ENCODE peak calls at places on chromosomes 5 and 9, in ten cellular contexts. W, N, V, Q, F, A, M, E, D and O are unnamed samples.

GRCh38 chr5:13316191-13316590 is 628.3 kb downstream of the DNAH5 start:
- DNase-seq in W (no peak), N (no peak), V (no peak), Q (no peak), F (no peak), A (no peak), M (no peak), E (no peak), D (no peak), O (no peak)

GRCh38 chr9:9912459-9912858 is 700.3 kb downstream of the PTPRD start:
- DNase-seq in W (no peak), N (no peak), V (no peak), Q (no peak), F (no peak), A (peak), M (no peak), E (no peak), D (no peak), O (no peak)

GRCh38 chr5:82031220-82032119 is 59.6 kb downstream of the ATG10 start:
- DNase-seq in W (no peak), N (no peak), V (peak), Q (no peak), F (no peak), A (peak), M (no peak), E (no peak), D (no peak), O (no peak)

GRCh38 chr5:148828461-148829247 is 2.2 kb downstream of the ADRB2 start:
- DNase-seq in W (no peak), N (no peak), V (peak), Q (no peak), F (no peak), A (peak), M (no peak), E (peak), D (no peak), O (no peak)

GRCh38 chr5:59272744-59273427 is 620.6 kb downstream of the PDE4D start:
- DNase-seq in W (no peak), N (no peak), V (no peak), Q (no peak), F (no peak), A (no peak), M (no peak), E (no peak), D (no peak), O (no peak)

GRCh38 chr5:108122701-108123100 is 259.2 kb downstream of the FBXL17 start:
- DNase-seq in W (no peak), N (no peak), V (no peak), Q (no peak), F (no peak), A (no peak), M (no peak), E (no peak), D (no peak), O (no peak)

GRCh38 chr5:36200513-36200912 is 41.2 kb downstream of the NADK2 start:
- DNase-seq in W (no peak), N (no peak), V (peak), Q (no peak), F (no peak), A (peak), M (no peak), E (peak), D (no peak), O (no peak)

GRCh38 chr9:124286292-124286931 is 28.7 kb downstream of the NEK6 start:
- DNase-seq in W (no peak), N (no peak), V (no peak), Q (no peak), F (no peak), A (no peak), M (no peak), E (peak), D (peak), O (no peak)

GRCh38 chr5:171826132-171826531 is 40.5 kb downstream of the SMIM23 start:
- DNase-seq in W (no peak), N (no peak), V (no peak), Q (no peak), F (no peak), A (no peak), M (no peak), E (no peak), D (no peak), O (no peak)

GRCh38 chr5:125660231-125660895 is 762.8 kb upstream of the GRAMD2B start:
- DNase-seq in W (no peak), N (no peak), V (no peak), Q (no peak), F (no peak), A (no peak), M (no peak), E (no peak), D (no peak), O (no peak)

GRCh38 chr5:11588803-11589202 is 315.4 kb downstream of the CTNND2 start:
- DNase-seq in W (no peak), N (no peak), V (no peak), Q (no peak), F (no peak), A (no peak), M (no peak), E (no peak), D (no peak), O (peak)

GRCh38 chr5:59462954-59463353 is 430.6 kb downstream of the PDE4D start:
- DNase-seq in W (no peak), N (no peak), V (no peak), Q (no peak), F (no peak), A (no peak), M (no peak), E (no peak), D (no peak), O (no peak)

GRCh38 chr9:134944916-134945315 is 27.2 kb upstream of the FCN1 start:
- DNase-seq in W (no peak), N (no peak), V (no peak), Q (no peak), F (no peak), A (no peak), M (no peak), E (no peak), D (no peak), O (no peak)

GRCh38 chr5:8864053-8864452 is 681.8 kb downstream of the SEMA5A start:
- DNase-seq in W (no peak), N (no peak), V (peak), Q (no peak), F (peak), A (peak), M (no peak), E (no peak), D (no peak), O (no peak)

GRCh38 chr5:179142434-179143198 is 82.4 kb downstream of the ZNF354C start:
- DNase-seq in W (no peak), N (no peak), V (no peak), Q (no peak), F (no peak), A (peak), M (no peak), E (no peak), D (no peak), O (no peak)

GRCh38 chr5:14171621-14172020 is 28.5 kb downstream of the TRIO start:
- DNase-seq in W (no peak), N (no peak), V (no peak), Q (no peak), F (no peak), A (no peak), M (peak), E (no peak), D (no peak), O (no peak)

GRCh38 chr5:54249210-54250028 is 61.0 kb downstream of the ARL15 start:
- DNase-seq in W (peak), N (peak), V (no peak), Q (no peak), F (no peak), A (peak), M (no peak), E (no peak), D (no peak), O (no peak)

GRCh38 chr9:127724012-127724411 is 8.1 kb downstream of the TTC16 start:
- DNase-seq in W (no peak), N (no peak), V (no peak), Q (no peak), F (no peak), A (no peak), M (no peak), E (no peak), D (no peak), O (no peak)

GRCh38 chr9:127723013-127723412 is 7.1 kb downstream of the TTC16 start:
- DNase-seq in W (no peak), N (no peak), V (no peak), Q (no peak), F (no peak), A (no peak), M (no peak), E (no peak), D (no peak), O (no peak)

GRCh38 chr9:127721391-127721821 is 5.5 kb downstream of the TTC16 start:
- DNase-seq in W (no peak), N (no peak), V (peak), Q (no peak), F (no peak), A (peak), M (no peak), E (peak), D (peak), O (no peak)

GRCh38 chr9:127722055-127722454 is 6.2 kb downstream of the TTC16 start:
- DNase-seq in W (no peak), N (no peak), V (no peak), Q (no peak), F (no peak), A (no peak), M (no peak), E (no peak), D (no peak), O (no peak)

DNA sequence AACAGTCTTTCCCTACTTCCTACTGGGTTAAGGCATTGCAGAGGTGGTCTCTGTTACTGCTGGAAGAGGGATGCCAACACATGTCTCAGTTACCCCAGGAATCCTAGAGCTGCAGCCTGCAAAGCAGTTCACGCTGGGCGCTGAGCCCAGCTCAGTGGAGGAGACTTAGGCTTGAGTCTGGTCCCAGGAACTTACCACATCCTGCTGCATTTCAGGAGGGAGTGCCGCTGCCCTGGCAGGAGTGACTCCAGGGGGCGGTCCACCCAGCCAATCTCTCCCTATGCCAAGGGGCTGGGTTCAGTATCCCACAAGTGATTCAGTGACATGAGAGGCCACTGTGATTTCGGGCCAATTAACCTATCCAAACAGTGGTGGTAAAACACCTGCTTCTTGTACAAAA is 7.6 kb downstream of the TTC16 start:
- DNase-seq in W (no peak), N (no peak), V (peak), Q (no peak), F (no peak), A (no peak), M (no peak), E (no peak), D (no peak), O (no peak)
- TF ChIP-seq CTCF in W (no peak), N (no peak), V (no peak), Q (no peak), F (no peak), A (no peak), M (no peak), E (no peak), D (no peak), O (no peak)

GRCh38 chr9:35662437-35662836 is 2.6 kb downstream of the ARHGEF39 start:
- DNase-seq in W (no peak), N (no peak), V (no peak), Q (no peak), F (no peak), A (no peak), M (no peak), E (no peak), D (no peak), O (no peak)

GRCh38 chr9:35658894-35659220 is 765 bp downstream of the CCDC107 start:
- DNase-seq in W (no peak), N (peak), V (peak), Q (peak), F (no peak), A (no peak), M (peak), E (no peak), D (no peak), O (no peak)

GRCh38 chr9:35659340-35659739 is 1.2 kb downstream of the CCDC107 start:
- DNase-seq in W (no peak), N (no peak), V (peak), Q (peak), F (no peak), A (no peak), M (no peak), E (peak), D (no peak), O (no peak)

GRCh38 chr9:35661756-35662350 is 3.1 kb downstream of the ARHGEF39 start:
- DNase-seq in W (no peak), N (no peak), V (no peak), Q (no peak), F (no peak), A (no peak), M (peak), E (no peak), D (no peak), O (no peak)

DNA sequence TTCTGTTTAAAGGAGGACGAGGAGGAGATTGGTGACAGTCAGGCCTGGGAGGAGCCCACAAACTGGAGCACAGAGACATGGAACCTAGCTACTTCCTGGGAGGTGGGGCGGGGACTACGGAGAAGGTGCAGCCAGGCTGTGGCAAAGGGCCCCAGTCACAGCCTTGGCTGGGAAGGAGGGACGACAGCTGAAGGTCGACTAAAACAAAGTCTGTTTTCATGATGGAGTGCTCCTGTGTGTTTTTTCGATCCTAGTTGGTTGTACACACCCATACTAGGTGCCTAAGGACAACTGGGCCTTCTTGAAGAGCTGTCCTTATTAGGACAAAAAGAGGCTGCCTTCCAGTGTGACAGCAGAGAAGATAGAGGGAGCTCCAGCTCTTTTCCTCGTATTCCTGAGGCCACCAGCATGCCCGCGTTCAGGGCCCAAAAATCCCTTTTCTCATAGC is 2.9 kb downstream of the CCDC107 start:
- DNase-seq in W (no peak), N (no peak), V (no peak), Q (peak), F (no peak), A (no peak), M (peak), E (no peak), D (no peak), O (no peak)
- TF ChIP-seq CTCF in W (no peak), N (peak), V (peak), Q (no peak), F (peak), A (peak), M (peak), E (peak), D (peak), O (no peak)

GRCh38 chr9:116000748-116001329 is 152.8 kb upstream of the PAPPA start:
- DNase-seq in W (no peak), N (no peak), V (no peak), Q (no peak), F (peak), A (no peak), M (peak), E (no peak), D (no peak), O (peak)
- TF ChIP-seq CTCF in W (no peak), N (peak), V (peak), Q (peak), F (peak), A (peak), M (peak), E (peak), D (peak), O (peak)

GRCh38 chr5:169339869-169340268 is 38.9 kb upstream of the SLIT3 start:
- DNase-seq in W (no peak), N (no peak), V (no peak), Q (no peak), F (no peak), A (no peak), M (no peak), E (no peak), D (no peak), O (no peak)
- TF ChIP-seq CTCF in W (no peak), N (no peak), V (no peak), Q (no peak), F (no peak), A (no peak), M (no peak), E (no peak), D (no peak), O (no peak)

GRCh38 chr5:169160405-169160901 is 140.5 kb downstream of the SLIT3 start:
- DNase-seq in W (no peak), N (no peak), V (peak), Q (peak), F (no peak), A (no peak), M (no peak), E (no peak), D (no peak), O (no peak)
- TF ChIP-seq CTCF in W (no peak), N (no peak), V (peak), Q (no peak), F (no peak), A (no peak), M (no peak), E (no peak), D (peak), O (peak)

GRCh38 chr9:131873361-131873760 is 133.5 kb upstream of the RAPGEF1 start:
- DNase-seq in W (no peak), N (no peak), V (no peak), Q (no peak), F (no peak), A (no peak), M (no peak), E (no peak), D (no peak), O (no peak)

GRCh38 chr9:131870156-131870555 is 130.3 kb upstream of the RAPGEF1 start:
- DNase-seq in W (no peak), N (no peak), V (no peak), Q (no peak), F (no peak), A (no peak), M (no peak), E (no peak), D (no peak), O (no peak)

GRCh38 chr9:131873891-131874440 is 134.1 kb upstream of the RAPGEF1 start:
- DNase-seq in W (no peak), N (no peak), V (no peak), Q (no peak), F (no peak), A (no peak), M (no peak), E (no peak), D (no peak), O (no peak)

GRCh38 chr9:131872702-131873101 is 132.8 kb upstream of the RAPGEF1 start:
- DNase-seq in W (no peak), N (no peak), V (no peak), Q (no peak), F (no peak), A (no peak), M (no peak), E (no peak), D (no peak), O (no peak)

DNA sequence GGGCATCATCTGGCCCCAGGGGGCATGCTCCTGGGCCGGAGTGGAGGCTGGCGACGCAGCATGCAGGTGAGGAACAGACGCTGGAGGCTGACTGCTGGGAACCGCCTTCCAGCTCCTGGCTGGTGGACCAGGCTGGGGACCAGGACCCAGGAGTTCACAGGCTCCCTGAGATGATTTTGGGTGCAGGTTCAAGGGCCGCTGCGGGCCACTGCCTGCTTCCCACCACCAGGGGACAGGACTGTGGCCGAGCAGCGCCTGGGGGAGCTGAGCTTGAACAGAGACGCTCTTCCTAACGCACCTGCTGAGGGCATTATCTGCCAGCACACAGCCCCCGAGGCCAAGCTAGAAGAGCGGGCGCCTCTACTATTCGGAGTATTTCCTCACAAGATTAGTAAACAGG is 132.1 kb upstream of the RAPGEF1 start:
- DNase-seq in W (no peak), N (no peak), V (no peak), Q (no peak), F (no peak), A (no peak), M (no peak), E (no peak), D (no peak), O (no peak)
- TF ChIP-seq CTCF in W (no peak), N (no peak), V (no peak), Q (no peak), F (no peak), A (no peak), M (no peak), E (peak), D (no peak), O (no peak)